ENCODE peak calls at places on chromosomes 4 and X, in five cellular contexts. O, U, I, Y and A are unnamed samples.

GRCh38 chr4:79273918-79274317 is 51.9 kb downstream of the NAA11 start:
- DNase-seq in O (no peak), U (no peak), I (no peak), Y (no peak), A (no peak)

GRCh38 chrX:101602077-101602476 is 15.7 kb downstream of the ARMCX6 start:
- DNase-seq in O (no peak), U (no peak), I (no peak), Y (no peak), A (no peak)

GRCh38 chr4:118776166-118776954 is 59.6 kb downstream of the SEC24D start:
- DNase-seq in O (no peak), U (no peak), I (no peak), Y (no peak), A (no peak)

GRCh38 chrX:153722704-153723350 is 1.4 kb downstream of the BCAP31 start:
- DNase-seq in O (no peak), U (no peak), I (no peak), Y (no peak), A (no peak)

GRCh38 chrX:39688576-39689373 is 409.0 kb downstream of the BCOR start:
- DNase-seq in O (peak; percentile 39), U (no peak), I (peak; percentile 37), Y (peak; percentile 53), A (peak; percentile 57)

GRCh38 chr4:118753096-118753495 is 67.9 kb downstream of the METTL14 start:
- DNase-seq in O (no peak), U (no peak), I (no peak), Y (no peak), A (no peak)

GRCh38 chrX:154505726-154506125 is 10.3 kb downstream of the FAM3A start:
- DNase-seq in O (no peak), U (no peak), I (no peak), Y (no peak), A (no peak)

GRCh38 chr4:2652415-2653155 is 103.6 kb downstream of the TNIP2 start:
- DNase-seq in O (no peak), U (no peak), I (no peak), Y (no peak), A (no peak)

GRCh38 chr4:6684656-6685055 is 9.0 kb upstream of the S100P start:
- DNase-seq in O (no peak), U (no peak), I (no peak), Y (no peak), A (no peak)